ENCODE peak calls at places on chromosomes 11 and 22, in seven cellular contexts. One of them, this sample, is unnamed.

GRCh38 chr11:62680825-62681240 is 2.0 kb upstream of the UBXN1 start:
- DNase-seq in HL-60: no peak
- DNase-seq in dorsolateral prefrontal cortex: no peak
- DNase-seq in A549: peak; percentile 88
- DNase-seq in epithelial cell of prostate: no peak
- DNase-seq in mesenchymal stem cell: peak; percentile 90
- DNase-seq in PC-3: peak; percentile 85
- DNase-seq in this sample: peak; percentile 69

GRCh38 chr11:3223932-3224729 is 5.5 kb upstream of the MRGPRG start:
- DNase-seq in HL-60: no peak
- DNase-seq in dorsolateral prefrontal cortex: no peak
- DNase-seq in A549: no peak
- DNase-seq in epithelial cell of prostate: no peak
- DNase-seq in mesenchymal stem cell: no peak
- DNase-seq in PC-3: no peak
- DNase-seq in this sample: no peak

GRCh38 chr11:134686418-134686817 is 274.4 kb upstream of the B3GAT1 start:
- DNase-seq in HL-60: no peak
- DNase-seq in dorsolateral prefrontal cortex: no peak
- DNase-seq in A549: no peak
- DNase-seq in epithelial cell of prostate: no peak
- DNase-seq in mesenchymal stem cell: no peak
- DNase-seq in PC-3: no peak
- DNase-seq in this sample: no peak

GRCh38 chr22:47474895-47475294 is 712.4 kb downstream of the TBC1D22A start:
- DNase-seq in HL-60: no peak
- DNase-seq in dorsolateral prefrontal cortex: no peak
- DNase-seq in A549: no peak
- DNase-seq in epithelial cell of prostate: no peak
- DNase-seq in mesenchymal stem cell: no peak
- DNase-seq in PC-3: no peak
- DNase-seq in this sample: no peak

GRCh38 chr11:105670811-105671210 is 60.9 kb downstream of the GRIA4 start:
- DNase-seq in HL-60: no peak
- DNase-seq in dorsolateral prefrontal cortex: no peak
- DNase-seq in A549: no peak
- DNase-seq in epithelial cell of prostate: no peak
- DNase-seq in mesenchymal stem cell: peak; percentile 37
- DNase-seq in PC-3: peak; percentile 31
- DNase-seq in this sample: no peak

GRCh38 chr11:8045839-8046238 is 35.2 kb upstream of the TUB start:
- DNase-seq in HL-60: no peak
- DNase-seq in dorsolateral prefrontal cortex: no peak
- DNase-seq in A549: no peak
- DNase-seq in epithelial cell of prostate: no peak
- DNase-seq in mesenchymal stem cell: no peak
- DNase-seq in PC-3: no peak
- DNase-seq in this sample: no peak

GRCh38 chr11:75706260-75706729 is 11.3 kb upstream of the MOGAT2 start:
- DNase-seq in HL-60: peak; percentile 61
- DNase-seq in dorsolateral prefrontal cortex: peak; percentile 47
- DNase-seq in A549: peak; percentile 81
- DNase-seq in epithelial cell of prostate: no peak
- DNase-seq in mesenchymal stem cell: peak; percentile 70
- DNase-seq in PC-3: peak; percentile 81
- DNase-seq in this sample: peak; percentile 81

GRCh38 chr22:38401336-38402084 is 53.5 kb downstream of the KCNJ4 start:
- DNase-seq in HL-60: no peak
- DNase-seq in dorsolateral prefrontal cortex: no peak
- DNase-seq in A549: no peak
- DNase-seq in epithelial cell of prostate: no peak
- DNase-seq in mesenchymal stem cell: no peak
- DNase-seq in PC-3: no peak
- DNase-seq in this sample: no peak

GRCh38 chr22:30503551-30503950 is 1.9 kb downstream of the SEC14L4 start:
- DNase-seq in HL-60: no peak
- DNase-seq in dorsolateral prefrontal cortex: no peak
- DNase-seq in A549: no peak
- DNase-seq in epithelial cell of prostate: no peak
- DNase-seq in mesenchymal stem cell: no peak
- DNase-seq in PC-3: no peak
- DNase-seq in this sample: no peak

GRCh38 chr22:49244466-49245420 is 582.9 kb downstream of the BRD1 start:
- DNase-seq in HL-60: no peak
- DNase-seq in dorsolateral prefrontal cortex: no peak
- DNase-seq in A549: no peak
- DNase-seq in epithelial cell of prostate: no peak
- DNase-seq in mesenchymal stem cell: no peak
- DNase-seq in PC-3: no peak
- DNase-seq in this sample: no peak

GRCh38 chr11:68889948-68890446 is 13.6 kb downstream of the MRPL21 start:
- DNase-seq in HL-60: no peak
- DNase-seq in dorsolateral prefrontal cortex: no peak
- DNase-seq in A549: peak; percentile 42
- DNase-seq in epithelial cell of prostate: no peak
- DNase-seq in mesenchymal stem cell: peak; percentile 20
- DNase-seq in PC-3: no peak
- DNase-seq in this sample: no peak

GRCh38 chr11:2538951-2539735 is 94.3 kb downstream of the KCNQ1 start:
- DNase-seq in HL-60: no peak
- DNase-seq in dorsolateral prefrontal cortex: no peak
- DNase-seq in A549: no peak
- DNase-seq in epithelial cell of prostate: no peak
- DNase-seq in mesenchymal stem cell: no peak
- DNase-seq in PC-3: no peak
- DNase-seq in this sample: no peak

GRCh38 chr11:63598556-63598955 is 15.7 kb downstream of the PLAAT3 start:
- DNase-seq in HL-60: no peak
- DNase-seq in dorsolateral prefrontal cortex: no peak
- DNase-seq in A549: no peak
- DNase-seq in epithelial cell of prostate: no peak
- DNase-seq in mesenchymal stem cell: no peak
- DNase-seq in PC-3: no peak
- DNase-seq in this sample: no peak

GRCh38 chr11:10866893-10867331 is 9.1 kb upstream of the ZBED5 start:
- DNase-seq in HL-60: no peak
- DNase-seq in dorsolateral prefrontal cortex: no peak
- DNase-seq in A549: no peak
- DNase-seq in epithelial cell of prostate: no peak
- DNase-seq in mesenchymal stem cell: peak; percentile 69
- DNase-seq in PC-3: peak; percentile 47
- DNase-seq in this sample: no peak

GRCh38 chr22:23789121-23789520 is 2.4 kb downstream of the SMARCB1 start:
- DNase-seq in HL-60: no peak
- DNase-seq in dorsolateral prefrontal cortex: no peak
- DNase-seq in A549: no peak
- DNase-seq in epithelial cell of prostate: no peak
- DNase-seq in mesenchymal stem cell: no peak
- DNase-seq in PC-3: no peak
- DNase-seq in this sample: no peak

GRCh38 chr11:18699848-18700261 is 1.3 kb downstream of the TMEM86A start:
- DNase-seq in HL-60: peak; percentile 38
- DNase-seq in dorsolateral prefrontal cortex: no peak
- DNase-seq in A549: no peak
- DNase-seq in epithelial cell of prostate: no peak
- DNase-seq in mesenchymal stem cell: no peak
- DNase-seq in PC-3: no peak
- DNase-seq in this sample: no peak

GRCh38 chr11:56841210-56841810 is 92.8 kb upstream of the OR9G4 start:
- DNase-seq in HL-60: peak; percentile 14
- DNase-seq in dorsolateral prefrontal cortex: peak; percentile 4
- DNase-seq in A549: peak; percentile 86
- DNase-seq in epithelial cell of prostate: no peak
- DNase-seq in mesenchymal stem cell: peak; percentile 47
- DNase-seq in PC-3: peak; percentile 82
- DNase-seq in this sample: peak; percentile 55

GRCh38 chr11:117607449-117607848 is 189.6 kb downstream of the DSCAML1 start:
- DNase-seq in HL-60: no peak
- DNase-seq in dorsolateral prefrontal cortex: no peak
- DNase-seq in A549: no peak
- DNase-seq in epithelial cell of prostate: no peak
- DNase-seq in mesenchymal stem cell: no peak
- DNase-seq in PC-3: no peak
- DNase-seq in this sample: no peak

GRCh38 chr11:113645593-113646349 is 60.3 kb downstream of the TMPRSS5 start:
- DNase-seq in HL-60: no peak
- DNase-seq in dorsolateral prefrontal cortex: no peak
- DNase-seq in A549: no peak
- DNase-seq in epithelial cell of prostate: no peak
- DNase-seq in mesenchymal stem cell: no peak
- DNase-seq in PC-3: no peak
- DNase-seq in this sample: no peak

GRCh38 chr11:6096417-6096816 is 11.1 kb upstream of the OR56B4 start:
- DNase-seq in HL-60: no peak
- DNase-seq in dorsolateral prefrontal cortex: no peak
- DNase-seq in A549: no peak
- DNase-seq in epithelial cell of prostate: no peak
- DNase-seq in mesenchymal stem cell: peak; percentile 59
- DNase-seq in PC-3: no peak
- DNase-seq in this sample: no peak

GRCh38 chr11:2867142-2867541 is 18.4 kb downstream of the CDKN1C start:
- DNase-seq in HL-60: no peak
- DNase-seq in dorsolateral prefrontal cortex: no peak
- DNase-seq in A549: no peak
- DNase-seq in epithelial cell of prostate: no peak
- DNase-seq in mesenchymal stem cell: no peak
- DNase-seq in PC-3: no peak
- DNase-seq in this sample: no peak

GRCh38 chr22:49400866-49401598 is 426.6 kb downstream of the BRD1 start:
- DNase-seq in HL-60: no peak
- DNase-seq in dorsolateral prefrontal cortex: no peak
- DNase-seq in A549: no peak
- DNase-seq in epithelial cell of prostate: no peak
- DNase-seq in mesenchymal stem cell: no peak
- DNase-seq in PC-3: no peak
- DNase-seq in this sample: no peak

GRCh38 chr11:62732830-62733229 is 4.5 kb downstream of the TTC9C start:
- DNase-seq in HL-60: no peak
- DNase-seq in dorsolateral prefrontal cortex: no peak
- DNase-seq in A549: peak; percentile 56
- DNase-seq in epithelial cell of prostate: no peak
- DNase-seq in mesenchymal stem cell: peak; percentile 69
- DNase-seq in PC-3: peak; percentile 36
- DNase-seq in this sample: no peak

GRCh38 chr11:72740060-72740424 is 12.2 kb downstream of the ARAP1 start:
- DNase-seq in HL-60: no peak
- DNase-seq in dorsolateral prefrontal cortex: no peak
- DNase-seq in A549: no peak
- DNase-seq in epithelial cell of prostate: no peak
- DNase-seq in mesenchymal stem cell: peak; percentile 55
- DNase-seq in PC-3: no peak
- DNase-seq in this sample: no peak
- H3K27ac ChIP-seq in HL-60: peak overlapping the region; percentile 82
- H3K27ac ChIP-seq in dorsolateral prefrontal cortex: no peak overlapping the region
- H3K27ac ChIP-seq in A549: no peak overlapping the region
- H3K27ac ChIP-seq in epithelial cell of prostate: peak overlapping the region; percentile 46
- H3K27ac ChIP-seq in mesenchymal stem cell: no peak overlapping the region
- H3K27ac ChIP-seq in PC-3: no peak overlapping the region
- H3K27ac ChIP-seq in this sample: peak overlapping the region; percentile 12

GRCh38 chr11:12179019-12179418 is 68.6 kb downstream of the MICAL2 start:
- DNase-seq in HL-60: no peak
- DNase-seq in dorsolateral prefrontal cortex: no peak
- DNase-seq in A549: no peak
- DNase-seq in epithelial cell of prostate: no peak
- DNase-seq in mesenchymal stem cell: no peak
- DNase-seq in PC-3: no peak
- DNase-seq in this sample: no peak
- H3K27ac ChIP-seq in HL-60: no peak overlapping the region
- H3K27ac ChIP-seq in dorsolateral prefrontal cortex: no peak overlapping the region
- H3K27ac ChIP-seq in A549: peak overlapping the region; percentile 82
- H3K27ac ChIP-seq in epithelial cell of prostate: peak overlapping the region; percentile 100
- H3K27ac ChIP-seq in mesenchymal stem cell: peak overlapping the region; percentile 80
- H3K27ac ChIP-seq in PC-3: no peak overlapping the region
- H3K27ac ChIP-seq in this sample: peak overlapping the region; percentile 61

GRCh38 chr22:44180706-44181032 is at the start of gene PARVG:
- DNase-seq in HL-60: no peak
- DNase-seq in dorsolateral prefrontal cortex: no peak
- DNase-seq in A549: no peak
- DNase-seq in epithelial cell of prostate: no peak
- DNase-seq in mesenchymal stem cell: no peak
- DNase-seq in PC-3: peak; percentile 38
- DNase-seq in this sample: peak; percentile 7
- H3K27ac ChIP-seq in HL-60: peak within 1 kb of the TSS; percentile 97
- H3K27ac ChIP-seq in dorsolateral prefrontal cortex: no peak within 1 kb of the TSS
- H3K27ac ChIP-seq in A549: no peak within 1 kb of the TSS
- H3K27ac ChIP-seq in epithelial cell of prostate: no peak within 1 kb of the TSS
- H3K27ac ChIP-seq in mesenchymal stem cell: no peak within 1 kb of the TSS
- H3K27ac ChIP-seq in PC-3: no peak within 1 kb of the TSS
- H3K27ac ChIP-seq in this sample: no peak within 1 kb of the TSS

GRCh38 chr11:65120831-65121230 is 1.1 kb downstream of the FAU start:
- DNase-seq in HL-60: no peak
- DNase-seq in dorsolateral prefrontal cortex: no peak
- DNase-seq in A549: no peak
- DNase-seq in epithelial cell of prostate: no peak
- DNase-seq in mesenchymal stem cell: no peak
- DNase-seq in PC-3: no peak
- DNase-seq in this sample: no peak
- H3K27ac ChIP-seq in HL-60: peak overlapping the region; percentile 92
- H3K27ac ChIP-seq in dorsolateral prefrontal cortex: no peak overlapping the region
- H3K27ac ChIP-seq in A549: peak overlapping the region; percentile 88
- H3K27ac ChIP-seq in epithelial cell of prostate: peak overlapping the region; percentile 93
- H3K27ac ChIP-seq in mesenchymal stem cell: no peak overlapping the region
- H3K27ac ChIP-seq in PC-3: peak overlapping the region; percentile 42
- H3K27ac ChIP-seq in this sample: peak overlapping the region; percentile 48